ENCODE peak calls at places on chromosomes 2 and 18, in four cellular contexts. E is IMR-90, A is K562, D is SK-N-SH. N is an unnamed sample.

GRCh38 chr2:44362207-44363015 is 664 bp downstream of the CAMKMT start:
- DNase-seq in A (peak; percentile 11), E (peak; percentile 55), D (peak; percentile 49), N (peak; percentile 33)

GRCh38 chr2:56680971-56681631 is 497.3 kb downstream of the CCDC85A start:
- DNase-seq in E (peak; percentile 11), D (no peak), A (no peak), N (no peak)

GRCh38 chr2:106614511-106615291 is 127.5 kb downstream of the CD8B2 start:
- DNase-seq in A (no peak), D (no peak), E (no peak), N (no peak)

GRCh38 chr2:47594656-47595055 is 188.3 kb upstream of the MSH6 start:
- DNase-seq in E (no peak), D (no peak), A (no peak), N (no peak)

GRCh38 chr2:11073791-11074190 is 81.5 kb upstream of the SLC66A3 start:
- DNase-seq in E (peak; percentile 74), D (no peak), A (no peak), N (no peak)

GRCh38 chr2:175973373-175973772 is 28.7 kb downstream of the LNPK start:
- DNase-seq in E (no peak), D (no peak), A (no peak), N (no peak)

GRCh38 chr2:165902929-165903328 is 50.6 kb downstream of the TTC21B start:
- DNase-seq in E (peak; percentile 17), D (no peak), A (no peak), N (no peak)

GRCh38 chr18:25262920-25263319 is 89.0 kb downstream of the ZNF521 start:
- DNase-seq in E (peak; percentile 77), D (no peak), A (no peak), N (no peak)

GRCh38 chr18:48036191-48036590 is 105.7 kb upstream of the SMAD2 start:
- DNase-seq in A (no peak), D (no peak), E (no peak), N (no peak)

GRCh38 chr18:48036641-48037421 is 106.4 kb upstream of the SMAD2 start:
- DNase-seq in D (peak; percentile 65), E (no peak), A (no peak), N (no peak)

GRCh38 chr18:48038636-48039035 is 108.2 kb upstream of the SMAD2 start:
- DNase-seq in A (no peak), D (no peak), E (no peak), N (no peak)

GRCh38 chr18:48039769-48040215 is 109.3 kb upstream of the SMAD2 start:
- DNase-seq in E (no peak), A (no peak), D (no peak), N (no peak)

DNA sequence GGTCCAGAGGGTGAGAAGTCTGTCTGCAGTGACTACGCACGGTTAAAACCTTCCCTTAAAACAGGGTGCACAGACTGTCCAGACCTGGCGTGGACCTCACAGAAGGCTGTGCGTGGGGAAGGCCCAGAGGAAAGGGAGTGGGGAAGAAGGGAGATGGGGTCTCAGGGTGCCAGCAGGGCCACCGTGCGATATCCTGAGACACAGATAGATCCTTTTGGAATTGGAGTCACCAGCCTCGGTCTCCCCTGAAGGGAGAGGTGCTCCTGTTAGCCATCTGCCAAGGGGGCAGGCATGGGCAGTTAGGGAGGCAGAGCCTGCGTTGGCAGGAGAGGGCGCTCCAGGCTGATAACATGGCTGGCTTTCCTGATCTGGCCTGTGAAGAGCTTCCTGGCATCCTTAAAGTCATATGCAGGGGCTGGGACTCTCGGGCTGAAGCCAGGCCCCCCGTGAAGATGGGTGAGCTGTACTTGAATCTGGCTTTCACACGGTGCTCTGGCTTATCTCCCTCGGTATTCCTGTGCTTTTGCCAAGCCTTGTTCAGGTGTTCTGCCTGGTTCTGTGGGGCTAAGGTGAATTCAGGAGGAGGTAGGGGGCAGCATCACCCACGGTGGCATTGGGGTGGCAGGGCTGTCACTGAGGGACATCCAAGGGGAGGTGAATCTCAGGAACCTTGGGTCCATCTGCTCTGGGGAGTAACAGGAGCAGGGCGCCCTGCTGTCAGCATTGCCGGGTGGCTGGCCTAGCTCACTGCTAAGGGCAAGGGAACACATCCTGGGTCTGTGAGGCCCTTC is 107.2 kb upstream of the SMAD2 start:
- DNase-seq in E (no peak), D (peak; percentile 51), A (no peak), N (no peak)
- TF ChIP-seq RCOR1 in E (no peak), D (no peak), A (no peak), N (no peak)

GRCh38 chr2:3001595-3002184 is 375.9 kb downstream of the EIPR1 start:
- DNase-seq in A (no peak), E (no peak), D (no peak), N (no peak)
- H3K4me3 ChIP-seq in A (no peak overlapping the region), E (no peak overlapping the region), D (no peak overlapping the region), N (no peak overlapping the region)

GRCh38 chr2:74191596-74192380 is 6.6 kb upstream of the MTHFD2 start:
- DNase-seq in A (no peak), D (no peak), E (no peak), N (no peak)

GRCh38 chr2:74188696-74189095 is 9.7 kb upstream of the MTHFD2 start:
- DNase-seq in E (no peak), A (no peak), D (no peak), N (no peak)

GRCh38 chr2:74183878-74184277 is 5.2 kb upstream of the MOB1A start:
- DNase-seq in E (no peak), A (no peak), D (no peak), N (no peak)

GRCh38 chr2:74186038-74186437 is 7.4 kb upstream of the MOB1A start:
- DNase-seq in D (no peak), A (peak; percentile 41), E (no peak), N (peak; percentile 98)

DNA sequence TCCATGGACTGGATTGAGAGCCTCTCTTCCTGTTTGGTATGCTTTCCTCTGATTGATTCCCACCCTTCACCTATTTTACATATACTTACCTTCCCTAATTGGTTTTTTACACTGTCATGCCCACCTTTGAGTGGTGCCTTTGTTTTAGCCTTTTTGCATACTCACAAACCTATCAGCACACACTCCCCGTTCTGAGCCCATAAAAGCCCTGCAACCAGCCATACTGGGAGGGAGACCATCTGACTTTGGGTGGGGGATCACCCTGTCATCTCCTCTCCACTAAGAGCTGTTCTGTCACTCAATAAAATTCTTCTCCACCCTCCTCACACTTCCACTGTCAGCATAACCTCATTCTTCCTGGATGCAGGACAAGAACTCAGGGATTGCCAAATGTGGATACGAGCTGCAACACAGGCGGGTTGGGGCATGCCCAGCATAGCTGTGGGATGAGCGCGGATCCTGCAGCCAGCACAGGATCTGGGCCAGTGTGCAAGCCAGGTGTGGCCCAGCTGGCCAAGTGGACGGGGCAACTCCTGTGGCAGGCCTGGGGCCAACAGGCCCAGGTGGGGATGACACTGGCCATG is 9.4 kb upstream of the MOB1A start:
- DNase-seq in E (peak; percentile 90), D (no peak), A (no peak), N (no peak)
- TF ChIP-seq MXI1 in E (no peak), D (no peak), A (no peak), N (no peak)

GRCh38 chr2:98764499-98764898 is 33.6 kb upstream of the MGAT4A start:
- DNase-seq in E (no peak), A (no peak), D (no peak), N (no peak)
- TF ChIP-seq RCOR1 in E (no peak), A (no peak), D (no peak), N (no peak)

GRCh38 chr2:178142274-178143065 is 30.2 kb downstream of the RBM45 start:
- DNase-seq in D (no peak), E (no peak), A (no peak), N (no peak)

DNA sequence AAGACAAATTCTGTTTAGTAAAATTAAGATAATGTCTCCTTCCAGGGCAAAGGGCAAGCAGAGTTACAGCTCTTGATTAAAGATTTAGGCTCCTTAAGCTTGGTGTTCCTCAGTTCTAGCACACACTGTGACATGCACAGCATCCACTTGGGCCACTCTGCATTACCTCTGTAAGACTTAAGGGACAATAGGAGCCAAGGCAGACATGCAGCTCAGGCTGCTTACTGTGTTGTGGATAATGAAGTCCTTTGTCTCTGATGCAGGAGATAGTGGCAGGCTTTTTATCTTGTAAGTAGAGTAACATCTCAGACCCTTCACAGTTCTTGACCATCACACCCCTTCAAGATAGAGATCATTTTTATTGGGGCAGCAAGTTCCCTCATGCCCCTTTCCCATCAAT is 31.2 kb downstream of the RBM45 start:
- DNase-seq in D (no peak), A (no peak), E (no peak), N (no peak)
- H3K4me3 ChIP-seq in D (no peak overlapping the region), A (no peak overlapping the region), E (no peak overlapping the region), N (no peak overlapping the region)

GRCh38 chr2:97870396-97870843 is 125.3 kb downstream of the TMEM131 start:
- DNase-seq in E (peak; percentile 89), A (peak; percentile 12), D (no peak), N (peak; percentile 87)
- TF ChIP-seq MXI1 in E (no peak), A (no peak), D (no peak), N (no peak)

GRCh38 chr2:80117401-80117800 is 187.2 kb downstream of the LRRTM1 start:
- DNase-seq in A (no peak), D (no peak), E (peak; percentile 11), N (no peak)
- TF ChIP-seq RCOR1 in A (no peak), D (no peak), E (no peak), N (no peak)

N was measured in GM12878.